ENCODE peak calls at places on chromosomes 1 and 21, in seven cellular contexts. P, F, U, V, I, K and W are unnamed samples.

GRCh38 chr1:115677172-115677542 is 35.4 kb downstream of the VANGL1 start:
- DNase-seq in P (no peak), F (peak; percentile 90), U (no peak), V (no peak), I (peak; percentile 15), K (no peak), W (no peak)

GRCh38 chr1:51410568-51411460 is 80.5 kb upstream of the TTC39A start:
- DNase-seq in P (no peak), F (no peak), U (no peak), V (no peak), I (peak; percentile 20), K (no peak), W (no peak)

GRCh38 chr1:65141394-65141793 is 6.6 kb upstream of the AK4 start:
- DNase-seq in P (no peak), F (no peak), U (no peak), V (no peak), I (peak; percentile 51), K (no peak), W (no peak)

GRCh38 chr1:100354971-100355394 is 2.7 kb downstream of the CDC14A start:
- DNase-seq in P (peak; percentile 29), F (peak; percentile 43), U (no peak), V (no peak), I (no peak), K (no peak), W (no peak)

GRCh38 chr1:71295340-71295739 is 214.5 kb upstream of the ZRANB2 start:
- DNase-seq in P (no peak), F (no peak), U (no peak), V (no peak), I (no peak), K (no peak), W (no peak)

GRCh38 chr1:33791251-33791650 is 72.6 kb upstream of the HMGB4 start:
- DNase-seq in P (no peak), F (no peak), U (no peak), V (no peak), I (no peak), K (no peak), W (no peak)

GRCh38 chr1:91569411-91570104 is 68.9 kb downstream of the CDC7 start:
- DNase-seq in P (no peak), F (peak; percentile 60), U (peak; percentile 65), V (peak; percentile 78), I (peak; percentile 94), K (peak; percentile 80), W (peak; percentile 67)

GRCh38 chr1:234535763-234536515 is 57.0 kb upstream of the TARBP1 start:
- DNase-seq in P (no peak), F (no peak), U (peak; percentile 65), V (no peak), I (peak; percentile 90), K (peak; percentile 65), W (no peak)

GRCh38 chr1:43349594-43350306 is 9.0 kb upstream of the CDC20 start:
- DNase-seq in P (peak; percentile 36), F (peak; percentile 38), U (no peak), V (no peak), I (peak; percentile 26), K (peak; percentile 41), W (peak; percentile 80)

GRCh38 chr1:47545912-47546483 is 108.2 kb downstream of the FOXD2 start:
- DNase-seq in P (no peak), F (no peak), U (no peak), V (no peak), I (no peak), K (no peak), W (no peak)

GRCh38 chr1:84390231-84390630 is 8.1 kb upstream of the DNASE2B start:
- DNase-seq in P (no peak), F (no peak), U (no peak), V (no peak), I (no peak), K (no peak), W (no peak)

GRCh38 chr1:228058981-228059535 is 23.4 kb upstream of the ARF1 start:
- DNase-seq in P (no peak), F (no peak), U (peak; percentile 8), V (no peak), I (no peak), K (no peak), W (no peak)

GRCh38 chr21:45917241-45917640 is 64.3 kb upstream of the COL6A1 start:
- DNase-seq in P (no peak), F (no peak), U (no peak), V (no peak), I (no peak), K (no peak), W (no peak)

DNA sequence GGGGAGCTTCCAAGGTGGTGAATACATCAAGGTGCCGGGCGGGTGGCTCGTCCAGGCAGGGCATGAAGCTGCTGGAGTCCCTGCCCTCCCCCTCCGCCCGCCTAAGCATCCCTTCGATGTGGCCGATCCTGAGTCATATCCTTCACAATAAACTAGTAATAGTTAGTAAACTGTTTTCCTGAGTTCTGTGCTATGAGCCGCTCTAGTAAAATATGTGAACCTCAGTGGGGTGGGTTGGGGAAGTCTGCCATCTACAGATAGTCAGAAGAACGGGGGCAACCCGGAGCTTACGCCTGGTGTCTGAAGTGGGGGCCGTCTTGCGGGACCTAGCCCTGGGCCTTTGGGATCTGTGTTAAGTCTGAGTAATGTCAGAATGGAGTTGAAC is 21.6 kb downstream of the C2CD2 start:
- DNase-seq in P (no peak), F (peak; percentile 61), U (no peak), V (no peak), I (peak; percentile 84), K (no peak), W (peak; percentile 51)
- TF ChIP-seq CTCF in P (peak; percentile 65), F (peak; percentile 41), U (no peak), V (no peak), I (peak; percentile 43), K (peak; percentile 20), W (peak; percentile 36)

GRCh38 chr1:148374101-148374500 is 109.0 kb downstream of the PPIAL4G start:
- DNase-seq in P (no peak), F (no peak), U (no peak), V (no peak), I (no peak), K (no peak), W (no peak)

GRCh38 chr1:148367596-148367995 is 115.5 kb downstream of the PPIAL4G start:
- DNase-seq in P (no peak), F (no peak), U (no peak), V (no peak), I (peak; percentile 15), K (no peak), W (no peak)

GRCh38 chr1:148373236-148373935 is 109.7 kb downstream of the PPIAL4G start:
- DNase-seq in P (no peak), F (no peak), U (no peak), V (no peak), I (no peak), K (no peak), W (no peak)

DNA sequence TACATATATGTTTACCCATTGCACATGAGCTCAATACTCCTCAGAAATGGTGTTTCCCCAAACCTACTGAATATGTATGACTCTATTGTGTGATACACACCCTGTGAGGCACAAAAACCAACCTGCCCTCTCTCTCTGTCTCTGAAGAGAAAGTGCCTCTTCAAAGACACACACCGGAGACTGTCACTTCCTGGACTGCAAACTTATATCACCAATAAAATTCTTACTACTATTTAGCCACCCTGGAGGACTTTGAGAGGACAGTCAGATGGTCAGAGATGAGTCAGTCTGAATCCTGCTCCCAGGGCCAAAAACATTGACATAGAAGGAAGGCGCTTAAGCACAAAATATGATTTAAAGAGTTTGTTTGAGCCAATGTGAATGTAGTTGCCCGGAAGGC is 110.4 kb downstream of the PPIAL4G start:
- DNase-seq in P (no peak), F (no peak), U (no peak), V (no peak), I (no peak), K (no peak), W (no peak)
- H3K4me3 ChIP-seq in P (no peak overlapping the region), F (no peak overlapping the region), U (no peak overlapping the region), V (no peak overlapping the region), I (no peak overlapping the region), K (no peak overlapping the region), W (no peak overlapping the region)

DNA sequence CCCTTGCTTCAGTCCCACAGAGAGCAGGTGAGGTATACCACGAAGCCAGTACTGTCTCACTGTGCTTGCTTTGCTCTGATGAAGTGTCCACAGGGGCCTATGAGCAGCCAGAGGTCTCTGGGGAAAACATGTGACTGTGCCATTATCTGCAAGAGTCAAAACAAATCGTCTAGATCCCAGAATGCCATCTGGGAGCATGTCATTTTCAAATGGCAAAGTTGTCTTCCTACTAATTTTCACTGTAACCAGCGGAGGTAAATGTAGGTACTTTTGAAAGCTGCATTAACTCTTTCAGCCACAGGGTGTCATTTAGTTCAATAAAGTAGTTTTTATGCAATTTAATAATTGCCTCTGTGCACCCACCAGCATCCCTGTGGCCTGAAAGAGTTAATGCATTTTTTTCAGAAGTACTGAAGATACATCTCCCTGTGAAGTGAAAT is 173.6 kb upstream of the SGIP1 start:
- DNase-seq in P (peak; percentile 56), F (no peak), U (no peak), V (no peak), I (no peak), K (no peak), W (no peak)
- TF ChIP-seq CTCF in P (peak; percentile 82), F (no peak), U (no peak), V (no peak), I (peak; percentile 10), K (no peak), W (no peak)

GRCh38 chr21:39802226-39802625 is 57.2 kb downstream of the IGSF5 start:
- DNase-seq in P (no peak), F (no peak), U (no peak), V (no peak), I (no peak), K (no peak), W (no peak)

GRCh38 chr21:39805983-39806382 is 61.0 kb downstream of the IGSF5 start:
- DNase-seq in P (no peak), F (no peak), U (no peak), V (no peak), I (no peak), K (no peak), W (no peak)

GRCh38 chr21:39807738-39808137 is 59.5 kb upstream of the PCP4 start:
- DNase-seq in P (no peak), F (no peak), U (no peak), V (no peak), I (no peak), K (no peak), W (no peak)

GRCh38 chr21:39803393-39803792 is 58.4 kb downstream of the IGSF5 start:
- DNase-seq in P (no peak), F (no peak), U (no peak), V (no peak), I (no peak), K (no peak), W (no peak)

DNA sequence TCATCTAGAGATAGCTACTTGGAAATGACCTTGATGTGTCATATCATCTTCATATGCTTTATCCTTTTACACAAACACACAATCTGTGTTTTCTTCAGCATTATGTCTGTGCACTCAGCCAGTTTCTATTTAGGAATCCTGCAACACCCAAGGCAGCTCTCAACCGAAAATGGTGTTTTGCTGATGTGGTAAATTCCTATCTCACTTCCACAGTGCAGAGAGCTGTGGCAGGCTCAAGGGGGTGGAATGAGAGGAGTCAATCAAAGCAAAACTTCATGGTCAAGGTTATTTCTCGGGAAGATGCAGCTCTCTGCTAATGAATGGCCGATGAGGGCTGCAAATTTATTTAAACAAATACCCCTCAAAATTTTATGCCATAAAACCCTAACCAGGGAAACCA is 59.3 kb downstream of the IGSF5 start:
- DNase-seq in P (no peak), F (no peak), U (no peak), V (no peak), I (no peak), K (no peak), W (no peak)
- H3K4me3 ChIP-seq in P (no peak overlapping the region), F (no peak overlapping the region), U (no peak overlapping the region), V (no peak overlapping the region), I (no peak overlapping the region), K (no peak overlapping the region), W (no peak overlapping the region)

GRCh38 chr1:98761238-98761637 is 99.7 kb downstream of the SNX7 start:
- DNase-seq in P (peak; percentile 2), F (no peak), U (no peak), V (no peak), I (peak; percentile 1), K (no peak), W (no peak)
- TF ChIP-seq CTCF in P (peak; percentile 26), F (no peak), U (no peak), V (no peak), I (no peak), K (no peak), W (peak; percentile 2)